ENCODE peak calls at places on chromosomes 12 and 14, in eight cellular contexts. K, W, F, D, A, X, O and P are unnamed samples.

GRCh38 chr12:16245199-16245598 is 32.3 kb downstream of the SLC15A5 start:
- DNase-seq in O (no peak), W (no peak), F (no peak), K (no peak), A (no peak), D (no peak), X (no peak), P (peak; percentile 26)

GRCh38 chr14:63051301-63051700 is 6.0 kb upstream of the KCNH5 start:
- DNase-seq in W (no peak), D (no peak), X (no peak), O (no peak), A (no peak), F (no peak), K (no peak), P (no peak)

GRCh38 chr12:92551853-92552397 is 150.9 kb upstream of the PLEKHG7 start:
- DNase-seq in D (no peak), A (no peak), K (peak; percentile 26), W (peak; percentile 98), X (no peak), F (no peak), O (no peak), P (no peak)

GRCh38 chr12:64450711-64451486 is 1.0 kb upstream of the TBK1 start:
- DNase-seq in F (peak; percentile 27), A (no peak), K (no peak), W (no peak), O (no peak), X (no peak), D (no peak), P (no peak)

GRCh38 chr12:40010899-40011774 is 94.7 kb downstream of the SLC2A13 start:
- DNase-seq in W (peak; percentile 35), F (peak; percentile 65), O (peak; percentile 16), D (peak; percentile 45), X (peak; percentile 45), A (no peak), K (peak; percentile 55), P (peak; percentile 63)

GRCh38 chr12:15180325-15180724 is 40.9 kb downstream of the RERG start:
- DNase-seq in K (no peak), W (no peak), A (no peak), D (no peak), X (no peak), F (no peak), O (no peak), P (no peak)

GRCh38 chr12:88298761-88299242 is 156.7 kb downstream of the TMTC3 start:
- DNase-seq in W (peak; percentile 31), X (peak; percentile 27), O (no peak), K (peak; percentile 10), D (no peak), A (no peak), F (no peak), P (no peak)

GRCh38 chr12:85309180-85309579 is 29.2 kb downstream of the ALX1 start:
- DNase-seq in D (no peak), K (no peak), O (no peak), X (no peak), A (no peak), F (no peak), W (no peak), P (no peak)

GRCh38 chr12:51342416-51342815 is 4.1 kb downstream of the CELA1 start:
- DNase-seq in D (no peak), K (no peak), A (no peak), O (no peak), F (no peak), X (no peak), W (no peak), P (no peak)

GRCh38 chr12:87943666-87944065 is 85.5 kb downstream of the C12orf50 start:
- DNase-seq in O (no peak), F (no peak), W (no peak), X (no peak), D (no peak), A (no peak), K (no peak), P (no peak)

GRCh38 chr14:77738559-77739250 is 22.3 kb downstream of the SNW1 start:
- DNase-seq in A (no peak), D (no peak), F (no peak), W (no peak), X (peak; percentile 43), K (no peak), O (no peak), P (no peak)

GRCh38 chr14:97977711-97978261 is 1180.6 kb downstream of the VRK1 start:
- DNase-seq in K (no peak), X (peak; percentile 59), O (peak; percentile 18), D (no peak), A (no peak), F (no peak), W (no peak), P (peak; percentile 75)

GRCh38 chr14:40599726-40600125 is 1007.0 kb upstream of the LRFN5 start:
- DNase-seq in X (no peak), O (no peak), D (no peak), F (no peak), K (no peak), W (no peak), A (no peak), P (no peak)

GRCh38 chr12:107462428-107463332 is 222.9 kb upstream of the PWP1 start:
- DNase-seq in W (no peak), K (no peak), A (no peak), O (no peak), D (no peak), X (no peak), F (no peak), P (no peak)

DNA sequence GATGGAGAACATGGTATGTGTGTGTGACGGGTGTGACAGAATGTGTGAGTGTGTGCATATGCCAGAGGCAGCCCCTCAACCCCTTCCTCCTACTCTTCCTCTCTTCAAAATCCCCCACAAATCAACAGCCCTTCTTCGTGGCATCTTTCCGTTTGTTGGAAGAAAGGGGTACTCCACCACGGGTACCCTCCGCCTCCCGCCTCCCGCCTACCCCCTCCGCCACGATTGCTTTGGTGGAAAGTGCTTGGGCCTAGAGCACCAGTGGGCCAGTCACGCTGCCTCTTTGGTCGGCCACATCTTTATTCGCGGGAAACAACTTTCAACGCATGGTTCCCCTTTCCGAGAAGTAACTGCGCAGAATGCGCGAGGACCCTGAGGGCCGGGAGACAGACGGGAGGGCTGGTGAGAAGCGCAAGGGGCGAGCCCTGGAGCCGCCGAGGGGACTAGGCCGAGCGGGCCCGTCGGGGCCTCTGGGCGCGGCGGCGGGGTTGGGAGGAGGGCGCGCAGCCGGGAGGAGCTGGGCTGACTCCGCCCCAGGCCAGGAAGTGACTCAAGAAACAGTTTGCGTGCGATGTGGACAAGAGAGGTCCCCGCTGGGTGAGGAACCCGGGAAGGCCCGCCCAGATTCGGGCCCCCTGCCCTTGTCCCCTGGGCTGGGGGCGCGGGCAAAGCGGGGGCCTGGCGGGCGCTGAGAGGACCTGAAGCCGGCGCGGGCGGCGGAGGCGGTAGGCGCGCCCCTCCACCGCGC is at the start of the genes CBLN3 and KHNYN:
- DNase-seq in W (no peak), A (no peak), O (peak; percentile 82), F (peak; percentile 94), D (peak; percentile 88), X (peak; percentile 92), K (peak; percentile 96), P (peak; percentile 93)
- TF ChIP-seq POLR2A in W (peak; percentile 97), A (peak; percentile 85), O (peak; percentile 97), F (peak; percentile 96), D (peak; percentile 82), X (no peak), K (peak; percentile 72), P (peak; percentile 98)

GRCh38 chr14:56720703-56721426 is 89.4 kb downstream of the OTX2 start:
- DNase-seq in K (no peak), O (no peak), D (no peak), F (no peak), A (no peak), X (no peak), W (no peak), P (no peak)

GRCh38 chr14:56718312-56718711 is 92.0 kb downstream of the OTX2 start:
- DNase-seq in K (no peak), X (no peak), A (no peak), W (no peak), F (peak; percentile 50), D (no peak), O (no peak), P (no peak)

GRCh38 chr14:56724013-56724412 is 86.3 kb downstream of the OTX2 start:
- DNase-seq in K (no peak), X (no peak), O (no peak), A (no peak), F (no peak), D (no peak), W (no peak), P (no peak)

DNA sequence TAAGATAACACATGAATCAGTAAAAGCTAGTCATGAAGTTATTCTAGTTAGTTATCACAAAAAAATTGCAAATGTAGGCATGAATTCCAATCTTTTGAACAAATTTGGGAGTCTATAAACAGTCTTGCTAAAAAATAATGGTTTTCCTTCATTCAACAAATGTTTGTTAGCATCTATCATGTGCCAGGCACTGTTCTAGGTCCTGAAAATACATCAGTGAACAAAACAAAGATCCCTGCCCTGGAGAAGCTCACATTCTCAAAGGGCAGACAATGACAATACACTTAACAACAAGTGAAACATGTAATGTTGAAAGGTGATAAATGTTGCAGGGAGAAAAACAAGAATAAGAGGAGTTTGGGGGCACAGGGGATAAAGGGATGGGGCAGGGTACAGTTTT is 86.9 kb downstream of the OTX2 start:
- DNase-seq in X (no peak), D (no peak), O (no peak), W (no peak), A (no peak), K (no peak), F (no peak), P (no peak)
- TF ChIP-seq EP300 in X (no peak), D (no peak), O (no peak), W (no peak), A (no peak), K (no peak), F (no peak), P (no peak)

DNA sequence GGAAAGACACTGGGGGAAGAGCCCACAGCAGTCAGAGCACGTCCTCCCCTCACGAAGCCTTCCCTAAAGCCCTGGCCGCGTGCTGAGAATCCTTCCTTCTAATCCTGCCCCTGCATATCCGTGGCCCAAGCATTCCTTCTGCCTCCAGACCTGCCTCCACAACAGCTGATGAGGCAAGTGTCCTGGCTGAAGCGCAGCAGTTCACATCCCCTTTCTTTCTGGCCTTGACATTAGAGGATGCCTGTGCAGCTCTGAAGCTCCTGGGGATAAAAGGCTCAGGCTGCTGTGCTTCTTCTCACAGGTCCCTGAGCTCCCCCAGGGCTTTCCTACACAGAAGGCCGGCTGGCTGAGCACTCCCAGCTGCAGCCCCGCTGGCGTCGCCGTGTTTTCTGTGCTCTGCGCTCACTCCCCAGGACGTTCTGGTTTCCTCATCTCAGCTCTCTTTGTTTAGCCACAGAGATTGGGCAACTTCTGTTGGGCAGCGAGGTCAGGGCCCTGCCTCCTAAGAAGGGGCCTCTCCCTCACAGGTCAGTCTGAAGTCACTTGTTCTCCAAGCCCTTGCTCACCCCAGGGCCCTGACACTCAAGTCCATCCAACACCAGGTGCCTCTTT is 45.8 kb downstream of the NINJ2 start:
- DNase-seq in K (no peak), O (no peak), A (no peak), X (peak; percentile 42), D (no peak), W (no peak), F (peak; percentile 77), P (peak; percentile 46)
- TF ChIP-seq POLR2A in K (no peak), O (no peak), A (no peak), X (no peak), D (no peak), W (no peak), F (no peak), P (no peak)

DNA sequence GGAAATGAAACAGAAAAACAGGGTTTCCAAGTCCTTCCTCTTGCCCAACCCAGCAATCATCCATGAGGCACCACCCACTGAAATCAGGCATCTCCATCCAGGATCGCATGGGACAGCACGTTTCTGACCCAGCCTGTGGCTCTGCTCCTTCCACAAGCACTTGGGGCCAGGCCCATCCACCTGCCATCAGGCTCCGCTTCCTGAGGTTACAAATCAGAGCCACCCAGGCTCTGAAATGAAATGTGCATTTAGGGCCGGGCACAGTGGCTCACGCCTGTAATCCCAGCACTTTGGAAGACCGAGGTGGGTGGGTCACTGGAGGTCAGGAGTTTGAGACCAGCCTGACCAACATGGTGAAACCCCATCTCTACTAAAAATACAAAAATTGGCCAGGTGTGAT is 717 bp upstream of the KRT78 start:
- DNase-seq in O (no peak), F (no peak), X (no peak), K (no peak), A (no peak), W (no peak), D (no peak), P (no peak)
- TF ChIP-seq EP300 in O (no peak), F (no peak), X (no peak), K (no peak), A (no peak), W (no peak), D (no peak), P (no peak)